ENCODE peak calls at places on chromosome 17, in seven cellular contexts. S is esophagus squamous epithelium, E is cardiac muscle cell, Z is GM06990, A is Caco-2, V is astrocyte of the cerebellum, L is mucosa of descending colon. J is an unnamed sample.

GRCh38 chr17:7440823-7441174 is 1.5 kb downstream of the FGF11 start:
- DNase-seq in S (no peak), E (no peak), Z (peak), V (no peak), L (no peak), A (no peak), J (no peak)

GRCh38 chr17:55458977-55459376 is 37.3 kb upstream of the MMD start:
- DNase-seq in E (no peak), L (no peak), S (no peak), Z (peak), V (peak), A (no peak), J (no peak)

GRCh38 chr17:78429618-78429995 is 51.2 kb downstream of the PGS1 start:
- DNase-seq in L (no peak), S (no peak), E (no peak), A (no peak), V (no peak), Z (no peak), J (no peak)

GRCh38 chr17:41773190-41773588 is 13.3 kb downstream of the JUP start:
- DNase-seq in S (no peak), L (peak), E (peak), Z (no peak), A (peak), V (peak), J (no peak)

GRCh38 chr17:81652901-81653771 is 3.2 kb downstream of the PDE6G start:
- DNase-seq in E (no peak), Z (no peak), V (no peak), S (no peak), A (no peak), L (no peak), J (no peak)

GRCh38 chr17:27976331-27976730 is 66.1 kb upstream of the NLK start:
- DNase-seq in L (no peak), A (no peak), S (no peak), Z (peak), V (peak), E (no peak), J (no peak)

GRCh38 chr17:67381925-67382257 is 4.8 kb downstream of the PITPNC1 start:
- DNase-seq in V (no peak), Z (no peak), S (no peak), A (no peak), E (no peak), L (no peak), J (no peak)

GRCh38 chr17:82656266-82656665 is 8.0 kb upstream of the WDR45B start:
- DNase-seq in S (no peak), E (no peak), L (no peak), A (no peak), Z (no peak), V (no peak), J (no peak)

GRCh38 chr17:77323413-77324171 is 182.8 kb downstream of the SEC14L1 start:
- DNase-seq in A (peak), S (no peak), L (peak), Z (peak), V (no peak), E (no peak), J (no peak)

GRCh38 chr17:68910256-68910705 is 44.9 kb downstream of the ABCA8 start:
- DNase-seq in L (no peak), E (no peak), V (no peak), S (no peak), A (no peak), Z (no peak), J (no peak)

GRCh38 chr17:68906638-68907037 is 48.6 kb downstream of the ABCA8 start:
- DNase-seq in Z (no peak), A (no peak), E (peak), S (no peak), V (peak), L (no peak), J (peak)

GRCh38 chr17:68908045-68908444 is 47.1 kb downstream of the ABCA8 start:
- DNase-seq in E (no peak), S (no peak), A (no peak), V (no peak), Z (peak), L (no peak), J (no peak)

GRCh38 chr17:68910789-68911431 is 44.3 kb downstream of the ABCA8 start:
- DNase-seq in A (no peak), E (no peak), Z (no peak), V (no peak), L (no peak), S (no peak), J (no peak)

DNA sequence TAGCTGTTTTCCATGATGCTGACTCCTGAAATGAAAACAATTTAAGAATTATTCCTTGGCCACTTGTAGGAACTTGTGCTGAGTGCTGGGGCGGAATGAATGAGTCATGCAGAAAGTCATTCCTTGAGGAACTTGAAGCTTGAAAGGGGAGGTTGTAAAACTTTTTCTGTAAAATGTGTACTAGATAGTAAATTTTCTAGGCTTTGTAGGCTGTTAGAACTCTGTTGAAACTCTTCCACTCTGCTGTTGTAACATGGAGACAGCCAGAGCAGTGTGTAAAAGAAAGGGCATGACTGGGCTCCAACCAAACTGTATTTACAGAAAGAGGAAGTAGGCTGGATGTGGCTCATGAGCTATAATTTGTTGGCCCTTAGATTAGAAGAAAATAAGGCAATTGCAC is 46.1 kb downstream of the ABCA8 start:
- DNase-seq in V (peak), Z (peak), L (peak), E (no peak), A (no peak), S (no peak), J (no peak)
- H3K4me3 ChIP-seq in V (no peak), Z (no peak), L (no peak), E (no peak), A (no peak), S (no peak), J (no peak)

GRCh38 chr17:63274156-63274555 is 171.9 kb downstream of the CYB561 start:
- DNase-seq in L (no peak), S (no peak), Z (no peak), E (no peak), A (no peak), V (no peak), J (no peak)

GRCh38 chr17:63276376-63276775 is 169.7 kb downstream of the CYB561 start:
- DNase-seq in V (no peak), Z (no peak), E (no peak), S (no peak), A (no peak), L (no peak), J (no peak)

GRCh38 chr17:63275968-63276349 is 170.1 kb downstream of the CYB561 start:
- DNase-seq in L (no peak), S (no peak), V (no peak), E (no peak), A (no peak), Z (no peak), J (no peak)

GRCh38 chr17:63276821-63277220 is 169.3 kb downstream of the CYB561 start:
- DNase-seq in V (no peak), S (no peak), A (no peak), L (no peak), Z (no peak), E (no peak), J (no peak)

GRCh38 chr17:63275318-63275967 is 170.7 kb downstream of the CYB561 start:
- DNase-seq in Z (no peak), E (no peak), L (no peak), S (no peak), A (no peak), V (peak), J (no peak)
- H3K4me3 ChIP-seq in Z (no peak), E (no peak), L (no peak), S (no peak), A (no peak), V (no peak), J (no peak)

GRCh38 chr17:59846391-59847165 is 46.2 kb downstream of the TUBD1 start:
- DNase-seq in Z (no peak), S (no peak), V (peak), A (peak), E (no peak), L (peak), J (no peak)
- H3K4me3 ChIP-seq in Z (no peak), S (peak), V (no peak), A (no peak), E (no peak), L (no peak), J (no peak)

GRCh38 chr17:63754046-63754445 is 12.4 kb upstream of the STRADA start:
- DNase-seq in A (no peak), L (no peak), S (no peak), V (no peak), E (no peak), Z (no peak), J (no peak)
- H3K4me3 ChIP-seq in A (no peak), L (no peak), S (no peak), V (no peak), E (no peak), Z (no peak), J (no peak)